ENCODE peak calls at places on chromosomes 16 and 17, in six cellular contexts. R, W, A, P, H and U are unnamed samples.

GRCh38 chr17:28008526-28008925 is 34.0 kb upstream of the NLK start:
- DNase-seq in R (peak), W (no peak), A (peak), P (peak), H (peak), U (no peak)

GRCh38 chr17:46730679-46731078 is 87.8 kb downstream of the WNT3 start:
- DNase-seq in R (no peak), W (no peak), A (no peak), P (no peak), H (no peak), U (no peak)

GRCh38 chr17:55710829-55711496 is 11.7 kb downstream of the TMEM100 start:
- DNase-seq in R (no peak), W (no peak), A (no peak), P (no peak), H (peak), U (no peak)

GRCh38 chr17:62628845-62629555 is 1.5 kb downstream of the MRC2 start:
- DNase-seq in R (peak), W (no peak), A (no peak), P (peak), H (no peak), U (peak)

GRCh38 chr17:6421700-6422604 is 13.0 kb downstream of the AIPL1 start:
- DNase-seq in R (peak), W (peak), A (peak), P (peak), H (peak), U (peak)

GRCh38 chr16:90022209-90023077 is 3.2 kb upstream of the DBNDD1 start:
- DNase-seq in R (peak), W (peak), A (peak), P (peak), H (peak), U (peak)

GRCh38 chr16:53754938-53755910 is 51.3 kb downstream of the FTO start:
- DNase-seq in R (peak), W (no peak), A (peak), P (no peak), H (no peak), U (no peak)

GRCh38 chr16:88385831-88386815 is 3.4 kb downstream of the ZNF469 start:
- DNase-seq in R (no peak), W (no peak), A (no peak), P (no peak), H (no peak), U (no peak)

GRCh38 chr16:47611848-47612493 is 150.8 kb downstream of the PHKB start:
- DNase-seq in R (no peak), W (no peak), A (no peak), P (no peak), H (no peak), U (no peak)

GRCh38 chr16:15980329-15980728 is 30.9 kb downstream of the ABCC1 start:
- DNase-seq in R (no peak), W (no peak), A (no peak), P (no peak), H (no peak), U (no peak)

GRCh38 chr16:15981382-15981781 is 32.0 kb downstream of the ABCC1 start:
- DNase-seq in R (no peak), W (no peak), A (no peak), P (no peak), H (no peak), U (no peak)

GRCh38 chr16:15985144-15985543 is 35.7 kb downstream of the ABCC1 start:
- DNase-seq in R (no peak), W (no peak), A (no peak), P (no peak), H (no peak), U (no peak)

GRCh38 chr16:15986261-15986660 is 36.8 kb downstream of the ABCC1 start:
- DNase-seq in R (no peak), W (no peak), A (no peak), P (no peak), H (no peak), U (no peak)

GRCh38 chr16:15983898-15984297 is 34.5 kb downstream of the ABCC1 start:
- DNase-seq in R (peak), W (no peak), A (no peak), P (no peak), H (no peak), U (no peak)
- TF ChIP-seq CTCF in R (no peak), W (no peak), A (no peak), P (no peak), H (no peak), U (no peak)

GRCh38 chr17:17496189-17497064 is at the start of gene RASD1:
- DNase-seq in R (peak), W (peak), A (peak), P (peak), H (peak), U (peak)
- TF ChIP-seq CTCF in R (peak), W (peak), A (peak), P (peak), H (peak), U (peak)

DNA sequence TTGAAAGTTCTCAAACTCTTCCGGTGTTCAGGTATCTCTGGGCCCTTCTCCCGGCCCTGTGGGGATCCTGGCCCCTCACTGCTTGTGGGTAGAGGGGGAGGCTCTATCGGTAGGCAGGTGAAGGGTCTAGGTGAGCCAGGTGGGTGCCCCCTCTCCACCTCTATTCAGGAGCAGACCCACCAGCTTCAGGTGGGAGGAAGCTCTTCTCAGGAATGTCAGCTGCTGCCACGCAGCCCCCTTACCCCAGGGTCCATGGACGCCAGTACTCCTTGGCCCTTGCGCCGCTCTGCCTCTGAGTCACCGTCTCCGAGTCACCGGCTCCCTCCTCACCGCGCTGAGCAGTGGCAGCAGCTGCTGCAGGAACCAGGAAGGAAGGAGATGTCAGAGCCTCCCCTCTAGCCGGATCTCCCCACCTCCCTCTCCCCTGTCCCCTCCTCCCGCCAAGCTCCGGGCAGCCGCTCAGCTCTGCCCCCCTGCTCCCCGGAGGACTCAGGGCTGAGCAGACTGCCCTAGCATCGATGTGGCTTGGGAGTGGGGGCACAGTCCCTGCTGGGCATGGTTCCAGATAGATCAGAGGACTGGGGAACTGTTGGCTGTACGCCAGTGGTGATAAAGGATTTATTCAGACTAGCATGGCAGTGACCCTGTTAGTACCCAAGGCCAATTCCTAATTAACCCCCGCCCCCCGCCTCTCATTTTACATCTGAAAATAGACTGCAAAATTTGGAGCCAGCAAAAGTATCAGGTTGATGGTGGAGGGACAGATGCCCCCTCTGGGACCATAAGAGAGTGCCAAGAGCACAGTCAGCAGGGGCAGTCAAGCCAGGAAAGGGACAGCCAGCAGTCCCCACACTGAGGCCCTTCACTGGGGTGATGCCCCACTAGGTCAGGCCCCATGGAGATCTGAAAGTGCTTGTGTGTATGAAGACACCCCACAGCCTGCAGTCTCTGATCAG is at the start of gene OSBPL7:
- DNase-seq in R (peak), W (peak), A (peak), P (peak), H (peak), U (peak)
- TF ChIP-seq CTCF in R (peak), W (peak), A (peak), P (peak), H (peak), U (peak)

GRCh38 chr16:3112881-3113574 is 642 bp downstream of the ZNF205 start:
- DNase-seq in R (peak), W (no peak), A (no peak), P (no peak), H (no peak), U (no peak)

GRCh38 chr16:3118204-3118790 is 5.9 kb downstream of the ZNF205 start:
- DNase-seq in R (no peak), W (no peak), A (no peak), P (no peak), H (no peak), U (no peak)

GRCh38 chr16:3115011-3115410 is 2.6 kb downstream of the ZNF205 start:
- DNase-seq in R (no peak), W (no peak), A (no peak), P (no peak), H (no peak), U (no peak)

GRCh38 chr16:3113765-3114479 is 1.5 kb downstream of the ZNF205 start:
- DNase-seq in R (peak), W (no peak), A (peak), P (no peak), H (no peak), U (no peak)

DNA sequence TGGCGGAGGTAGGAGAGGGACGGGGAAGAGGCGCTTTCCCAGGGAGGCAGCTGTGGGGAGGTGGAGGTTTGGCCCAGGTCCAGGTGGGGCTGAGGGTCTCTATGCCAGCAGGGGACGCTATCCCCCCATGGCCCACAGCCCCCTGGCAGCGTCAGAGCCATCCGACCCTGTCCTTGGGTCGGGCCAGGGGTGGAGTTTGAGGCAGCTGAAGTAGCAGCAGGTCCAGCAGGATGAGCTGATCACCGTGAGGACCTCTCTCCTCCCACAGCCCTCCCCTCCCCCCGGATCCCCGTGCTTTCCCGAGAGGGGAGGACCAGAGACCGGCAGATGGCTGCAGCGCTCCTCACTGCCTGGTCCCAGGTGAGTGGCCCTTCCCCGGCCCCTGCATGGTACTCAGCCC is 3.2 kb downstream of the ZNF205 start:
- DNase-seq in R (no peak), W (no peak), A (no peak), P (no peak), H (no peak), U (no peak)
- TF ChIP-seq CTCF in R (no peak), W (no peak), A (no peak), P (peak), H (peak), U (no peak)

DNA sequence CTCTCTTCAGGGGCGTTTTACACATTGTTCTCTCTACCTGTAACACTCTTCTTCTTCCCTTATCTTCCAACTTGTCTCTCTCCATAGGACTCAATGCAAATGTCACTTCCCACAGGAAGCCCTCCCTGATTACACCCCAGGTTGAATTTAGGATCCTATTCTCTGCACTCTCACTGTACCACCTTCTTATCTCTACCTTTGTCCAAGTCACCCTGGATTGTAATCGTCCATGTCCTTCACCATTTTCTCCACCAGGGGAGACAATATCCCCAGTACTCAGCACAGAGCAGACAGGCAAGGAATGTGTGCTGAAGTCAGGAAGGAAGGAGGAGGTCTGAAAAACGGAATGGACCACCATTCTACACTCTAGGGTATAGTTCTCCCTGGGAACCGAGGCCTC is 14.1 kb downstream of the C16orf82 start:
- DNase-seq in R (no peak), W (no peak), A (peak), P (no peak), H (peak), U (no peak)
- TF ChIP-seq CTCF in R (peak), W (no peak), A (no peak), P (peak), H (peak), U (no peak)